ENCODE peak calls at places on chromosomes 12 and 14, in four cellular contexts. One of them, this sample, is unnamed.

GRCh38 chr12:123387508-123388217 is 3.7 kb downstream of the KMT5A start:
- DNase-seq in C1 segment of cervical spinal cord: no peak
- DNase-seq in cardiac muscle cell: no peak
- DNase-seq in natural killer cell: no peak
- DNase-seq in this sample: no peak

GRCh38 chr12:47725893-47726292 is 603 bp upstream of the ENDOU start:
- DNase-seq in cardiac muscle cell: peak
- DNase-seq in natural killer cell: no peak
- DNase-seq in C1 segment of cervical spinal cord: no peak
- DNase-seq in this sample: no peak

GRCh38 chr14:71029236-71029781 is 122.0 kb downstream of the PCNX1 start:
- DNase-seq in natural killer cell: no peak
- DNase-seq in cardiac muscle cell: no peak
- DNase-seq in C1 segment of cervical spinal cord: no peak
- DNase-seq in this sample: no peak

GRCh38 chr12:109475993-109476806 is 900 bp downstream of the KCTD10 start:
- DNase-seq in cardiac muscle cell: no peak
- DNase-seq in natural killer cell: no peak
- DNase-seq in C1 segment of cervical spinal cord: no peak
- DNase-seq in this sample: no peak

GRCh38 chr14:96929969-96930368 is 132.8 kb downstream of the VRK1 start:
- DNase-seq in cardiac muscle cell: no peak
- DNase-seq in natural killer cell: no peak
- DNase-seq in C1 segment of cervical spinal cord: no peak
- DNase-seq in this sample: no peak

GRCh38 chr12:28258998-28259397 is 68.7 kb downstream of the CCDC91 start:
- DNase-seq in C1 segment of cervical spinal cord: no peak
- DNase-seq in cardiac muscle cell: no peak
- DNase-seq in natural killer cell: no peak
- DNase-seq in this sample: peak

GRCh38 chr14:22532345-22533056 is 56.5 kb downstream of the DAD1 start:
- DNase-seq in natural killer cell: no peak
- DNase-seq in C1 segment of cervical spinal cord: no peak
- DNase-seq in cardiac muscle cell: peak
- DNase-seq in this sample: peak

GRCh38 chr12:1594045-1594294 is 411 bp downstream of the FBXL14 start:
- DNase-seq in cardiac muscle cell: peak
- DNase-seq in C1 segment of cervical spinal cord: peak
- DNase-seq in natural killer cell: no peak
- DNase-seq in this sample: no peak

GRCh38 chr12:110565919-110566871 is 16.9 kb downstream of the PPTC7 start:
- DNase-seq in natural killer cell: no peak
- DNase-seq in C1 segment of cervical spinal cord: no peak
- DNase-seq in cardiac muscle cell: no peak
- DNase-seq in this sample: no peak

GRCh38 chr14:55274760-55275159 is 3.5 kb downstream of the FBXO34 start:
- DNase-seq in cardiac muscle cell: peak
- DNase-seq in C1 segment of cervical spinal cord: no peak
- DNase-seq in natural killer cell: no peak
- DNase-seq in this sample: no peak

This sample was measured in BJ.